ENCODE peak calls at places on chromosomes 5 and 9, in eight cellular contexts. F, M, I, S, H, J, C and T are unnamed samples.

GRCh38 chr9:13295556-13295955 is 16.1 kb upstream of the MPDZ start:
- DNase-seq in F (no peak), M (no peak), I (no peak), S (no peak), H (no peak), J (no peak), C (no peak), T (no peak)

GRCh38 chr9:35882996-35883395 is 12.8 kb upstream of the OR13J1 start:
- DNase-seq in F (no peak), M (no peak), I (no peak), S (no peak), H (no peak), J (no peak), C (no peak), T (no peak)

GRCh38 chr9:33813712-33814641 is 3.0 kb upstream of the UBE2R2 start:
- DNase-seq in F (no peak), M (peak; percentile 50), I (no peak), S (peak; percentile 14), H (no peak), J (no peak), C (peak; percentile 73), T (no peak)

GRCh38 chr5:159061186-159061796 is 38.4 kb downstream of the EBF1 start:
- DNase-seq in F (peak; percentile 76), M (no peak), I (no peak), S (peak; percentile 9), H (peak; percentile 30), J (peak; percentile 84), C (no peak), T (no peak)

GRCh38 chr5:52560366-52560765 is 227.3 kb upstream of the ITGA1 start:
- DNase-seq in F (no peak), M (no peak), I (no peak), S (no peak), H (no peak), J (no peak), C (peak; percentile 3), T (no peak)

GRCh38 chr5:353599-354580 is 32.4 kb downstream of the AHRR start:
- DNase-seq in F (no peak), M (no peak), I (no peak), S (no peak), H (peak; percentile 76), J (peak; percentile 69), C (no peak), T (no peak)

GRCh38 chr5:89851911-89852310 is 557.6 kb downstream of the CETN3 start:
- DNase-seq in F (no peak), M (no peak), I (no peak), S (no peak), H (no peak), J (no peak), C (no peak), T (no peak)

GRCh38 chr9:122087406-122088200 is 5.5 kb downstream of the TTLL11 start:
- DNase-seq in F (peak; percentile 79), M (no peak), I (no peak), S (no peak), H (no peak), J (no peak), C (no peak), T (no peak)

GRCh38 chr5:17061973-17062470 is 125.9 kb upstream of the MYO10 start:
- DNase-seq in F (no peak), M (no peak), I (no peak), S (no peak), H (peak; percentile 73), J (no peak), C (no peak), T (no peak)

GRCh38 chr5:142192799-142193428 is 84.3 kb downstream of the NDFIP1 start:
- DNase-seq in F (no peak), M (no peak), I (no peak), S (no peak), H (no peak), J (no peak), C (no peak), T (no peak)

DNA sequence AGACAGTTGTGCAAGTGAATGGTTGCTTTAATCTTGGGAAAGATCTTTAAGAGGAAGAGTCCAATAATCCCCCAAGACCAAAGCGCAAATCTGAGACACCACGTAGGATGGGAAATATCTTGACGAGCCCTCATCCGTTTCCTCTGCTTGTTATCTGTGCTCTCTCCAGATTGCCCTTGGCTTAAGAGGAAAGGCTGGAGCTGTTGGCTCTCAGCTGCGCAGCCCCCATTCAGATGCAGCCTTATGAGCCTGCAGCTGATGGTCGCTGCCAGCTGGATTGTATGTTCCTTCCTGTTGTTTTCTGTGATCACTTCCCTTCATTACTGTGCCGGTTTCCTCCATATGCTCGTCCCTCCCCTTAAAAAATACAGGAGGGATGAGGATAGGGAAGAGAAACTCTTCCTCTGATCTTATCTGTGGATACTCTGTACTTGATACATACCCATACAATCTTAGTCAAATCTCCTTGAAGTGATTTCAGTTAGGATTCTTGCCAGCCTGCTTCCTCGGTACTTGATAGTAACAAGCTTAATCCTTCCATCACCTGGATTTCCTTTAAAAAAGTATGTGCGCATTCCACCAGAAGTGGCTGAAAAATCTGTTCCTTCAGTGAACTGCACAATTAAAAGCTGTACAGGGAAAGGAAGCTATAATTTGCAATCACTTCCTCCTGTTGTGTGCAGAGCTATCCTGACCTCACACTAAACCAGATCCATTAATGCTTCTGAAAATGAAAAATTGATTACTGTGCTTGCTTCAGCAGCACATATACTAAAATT is 47.5 kb downstream of the PWWP2A start:
- DNase-seq in F (no peak), M (no peak), I (no peak), S (no peak), H (no peak), J (no peak), C (no peak), T (no peak)
- TF ChIP-seq POLR2AphosphoS5 in F (no peak), M (no peak), I (no peak), S (no peak), H (no peak), J (no peak), C (no peak), T (no peak)

GRCh38 chr5:169223595-169223953 is 77.4 kb downstream of the SLIT3 start:
- DNase-seq in F (no peak), M (no peak), I (no peak), S (no peak), H (no peak), J (no peak), C (no peak), T (no peak)
- TF ChIP-seq POLR2AphosphoS5 in F (no peak), M (no peak), I (no peak), S (no peak), H (no peak), J (no peak), C (no peak), T (no peak)

GRCh38 chr5:9037048-9037447 is 508.8 kb downstream of the SEMA5A start:
- DNase-seq in F (no peak), M (no peak), I (no peak), S (no peak), H (no peak), J (no peak), C (no peak), T (no peak)
- TF ChIP-seq POLR2AphosphoS5 in F (no peak), M (no peak), I (no peak), S (no peak), H (no peak), J (no peak), C (no peak), T (no peak)

DNA sequence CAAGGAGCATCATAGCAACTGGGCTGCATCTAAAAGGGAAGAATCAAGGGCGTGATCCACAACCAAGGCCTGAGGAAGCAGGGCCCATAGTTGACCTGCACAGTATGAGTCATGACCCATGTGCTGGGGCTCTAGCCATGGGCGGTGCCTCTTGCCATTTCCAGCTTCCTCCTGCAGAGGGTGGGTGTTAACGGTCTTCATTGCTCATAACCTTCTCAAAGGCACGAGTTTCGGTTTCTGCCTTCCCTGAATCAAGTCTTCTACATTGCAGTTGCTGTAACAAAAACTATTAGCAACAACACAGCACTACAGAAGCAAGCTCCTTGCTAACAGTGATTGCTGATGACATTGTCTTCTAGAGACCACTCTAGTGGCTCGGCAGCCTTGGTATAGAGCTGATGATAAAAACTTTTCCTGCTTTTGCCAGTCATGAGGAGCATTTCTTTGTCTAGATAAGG is 66.9 kb downstream of the CTSL start:
- DNase-seq in F (peak; percentile 90), M (peak; percentile 46), I (peak; percentile 23), S (peak; percentile 79), H (no peak), J (no peak), C (peak; percentile 63), T (no peak)
- TF ChIP-seq POLR2AphosphoS5 in F (no peak), M (no peak), I (no peak), S (peak; percentile 52), H (peak; percentile 68), J (peak; percentile 34), C (peak; percentile 55), T (no peak)

DNA sequence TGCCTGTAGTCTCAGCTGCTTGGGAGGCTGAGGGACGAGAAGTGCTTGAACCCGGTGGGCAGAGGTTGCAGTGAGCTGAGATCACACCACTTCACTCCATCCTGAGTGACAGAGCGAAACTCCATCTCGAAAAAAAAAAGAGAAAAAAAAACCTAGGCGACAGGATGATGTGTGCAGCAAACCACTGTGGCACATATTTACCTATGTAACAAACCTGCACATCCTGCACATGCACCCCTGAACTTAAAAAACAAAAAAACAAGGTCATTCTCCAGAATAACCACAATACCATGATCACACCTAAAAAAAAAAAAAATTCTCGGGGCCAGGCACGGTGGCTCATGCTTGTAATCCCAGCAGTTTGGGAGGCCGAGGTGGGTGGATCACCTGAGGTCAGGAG is 7.5 kb upstream of the DOLPP1 start:
- DNase-seq in F (no peak), M (no peak), I (no peak), S (no peak), H (no peak), J (no peak), C (no peak), T (no peak)
- TF ChIP-seq POLR2AphosphoS5 in F (no peak), M (no peak), I (no peak), S (no peak), H (no peak), J (no peak), C (no peak), T (no peak)

GRCh38 chr5:133365738-133366137 is 246.6 kb downstream of the FSTL4 start:
- DNase-seq in F (no peak), M (no peak), I (no peak), S (no peak), H (no peak), J (no peak), C (no peak), T (no peak)
- TF ChIP-seq POLR2AphosphoS5 in F (no peak), M (no peak), I (no peak), S (no peak), H (no peak), J (no peak), C (no peak), T (no peak)

GRCh38 chr9:90881648-90882047 is 80.0 kb downstream of the SYK start:
- DNase-seq in F (no peak), M (no peak), I (no peak), S (no peak), H (no peak), J (no peak), C (no peak), T (no peak)

GRCh38 chr9:90883661-90884060 is 82.0 kb downstream of the SYK start:
- DNase-seq in F (no peak), M (no peak), I (no peak), S (no peak), H (no peak), J (no peak), C (no peak), T (no peak)

GRCh38 chr9:90884178-90884577 is 82.6 kb downstream of the SYK start:
- DNase-seq in F (no peak), M (no peak), I (no peak), S (no peak), H (no peak), J (no peak), C (no peak), T (no peak)

GRCh38 chr9:90880669-90881068 is 79.0 kb downstream of the SYK start:
- DNase-seq in F (no peak), M (no peak), I (no peak), S (no peak), H (no peak), J (no peak), C (no peak), T (no peak)

GRCh38 chr9:90882991-90883600 is 81.5 kb downstream of the SYK start:
- DNase-seq in F (no peak), M (no peak), I (no peak), S (no peak), H (no peak), J (no peak), C (no peak), T (no peak)
- TF ChIP-seq POLR2AphosphoS5 in F (no peak), M (no peak), I (no peak), S (no peak), H (no peak), J (no peak), C (no peak), T (no peak)